ENCODE peak calls at places on chromosomes 2 and 18, in six cellular contexts. One of them, this sample, is unnamed. For H3K9me3 and H3K27me3, the result is how much of the 10 kb centered on the place peaks cover.

GRCh38 chr18:44943201-44943881 is 262.7 kb downstream of the SETBP1 start:
- DNase-seq in IMR-90: no peak
- DNase-seq in cardiac muscle cell: no peak
- DNase-seq in ovary: no peak
- DNase-seq in CD8-positive, alpha-beta memory T cell: no peak
- DNase-seq in SJCRH30: peak
- DNase-seq in this sample: no peak

GRCh38 chr18:28147674-28148171 is 29.2 kb downstream of the CDH2 start:
- DNase-seq in CD8-positive, alpha-beta memory T cell: no peak
- DNase-seq in SJCRH30: peak
- DNase-seq in ovary: no peak
- DNase-seq in IMR-90: peak
- DNase-seq in cardiac muscle cell: no peak
- DNase-seq in this sample: no peak

GRCh38 chr2:238866656-238867277 is 18.9 kb downstream of the TWIST2 start:
- DNase-seq in cardiac muscle cell: no peak
- DNase-seq in CD8-positive, alpha-beta memory T cell: no peak
- DNase-seq in ovary: no peak
- DNase-seq in IMR-90: no peak
- DNase-seq in SJCRH30: peak
- DNase-seq in this sample: no peak

GRCh38 chr2:139805378-139805777 is 1025.2 kb upstream of the NXPH2 start:
- DNase-seq in SJCRH30: peak
- DNase-seq in CD8-positive, alpha-beta memory T cell: no peak
- DNase-seq in ovary: no peak
- DNase-seq in cardiac muscle cell: no peak
- DNase-seq in IMR-90: no peak
- DNase-seq in this sample: no peak

GRCh38 chr18:45212186-45213039 is 402.9 kb upstream of the SLC14A2 start:
- DNase-seq in cardiac muscle cell: peak
- DNase-seq in CD8-positive, alpha-beta memory T cell: peak
- DNase-seq in SJCRH30: peak
- DNase-seq in ovary: peak
- DNase-seq in IMR-90: peak
- DNase-seq in this sample: peak

GRCh38 chr2:222982010-222982908 is 69.7 kb upstream of the KCNE4 start:
- DNase-seq in CD8-positive, alpha-beta memory T cell: no peak
- DNase-seq in ovary: peak
- DNase-seq in cardiac muscle cell: peak
- DNase-seq in SJCRH30: no peak
- DNase-seq in IMR-90: peak
- DNase-seq in this sample: no peak

GRCh38 chr2:50116096-50116495 is 915.8 kb downstream of the NRXN1 start:
- DNase-seq in cardiac muscle cell: no peak
- DNase-seq in CD8-positive, alpha-beta memory T cell: no peak
- DNase-seq in IMR-90: no peak
- DNase-seq in ovary: no peak
- DNase-seq in SJCRH30: no peak
- DNase-seq in this sample: no peak

GRCh38 chr18:60905699-60906098 is 427.5 kb upstream of the CDH20 start:
- DNase-seq in ovary: no peak
- DNase-seq in CD8-positive, alpha-beta memory T cell: no peak
- DNase-seq in cardiac muscle cell: no peak
- DNase-seq in IMR-90: no peak
- DNase-seq in SJCRH30: no peak
- DNase-seq in this sample: no peak

GRCh38 chr18:48829443-48830149 is 121.2 kb downstream of the SMAD7 start:
- DNase-seq in IMR-90: no peak
- DNase-seq in cardiac muscle cell: peak
- DNase-seq in ovary: peak
- DNase-seq in SJCRH30: no peak
- DNase-seq in CD8-positive, alpha-beta memory T cell: no peak
- DNase-seq in this sample: no peak

GRCh38 chr18:49059028-49059670 is 108.4 kb upstream of the SMAD7 start:
- DNase-seq in CD8-positive, alpha-beta memory T cell: no peak
- DNase-seq in ovary: no peak
- DNase-seq in SJCRH30: no peak
- DNase-seq in cardiac muscle cell: no peak
- DNase-seq in IMR-90: peak
- DNase-seq in this sample: no peak

GRCh38 chr2:88967844-88968243 is 276.4 kb downstream of the RPIA start:
- DNase-seq in IMR-90: no peak
- DNase-seq in ovary: no peak
- DNase-seq in cardiac muscle cell: peak
- DNase-seq in CD8-positive, alpha-beta memory T cell: no peak
- DNase-seq in SJCRH30: peak
- DNase-seq in this sample: no peak

GRCh38 chr2:77087987-77088414 is 434.2 kb downstream of the LRRTM4 start:
- DNase-seq in SJCRH30: no peak
- DNase-seq in cardiac muscle cell: no peak
- DNase-seq in CD8-positive, alpha-beta memory T cell: no peak
- DNase-seq in IMR-90: no peak
- DNase-seq in ovary: no peak
- DNase-seq in this sample: no peak

GRCh38 chr2:234991793-234992192 is 40.0 kb downstream of the SH3BP4 start:
- DNase-seq in CD8-positive, alpha-beta memory T cell: no peak
- DNase-seq in IMR-90: no peak
- DNase-seq in SJCRH30: no peak
- DNase-seq in ovary: no peak
- DNase-seq in cardiac muscle cell: peak
- DNase-seq in this sample: no peak

GRCh38 chr2:47082976-47083375 is 72.1 kb downstream of the STPG4 start:
- DNase-seq in SJCRH30: no peak
- DNase-seq in IMR-90: no peak
- DNase-seq in ovary: no peak
- DNase-seq in cardiac muscle cell: no peak
- DNase-seq in CD8-positive, alpha-beta memory T cell: no peak
- DNase-seq in this sample: no peak

GRCh38 chr2:158315000-158315399 is 141.6 kb downstream of the CCDC148 start:
- DNase-seq in IMR-90: no peak
- DNase-seq in cardiac muscle cell: no peak
- DNase-seq in ovary: no peak
- DNase-seq in SJCRH30: no peak
- DNase-seq in CD8-positive, alpha-beta memory T cell: no peak
- DNase-seq in this sample: no peak

GRCh38 chr2:241859017-241859435 is 332 bp upstream of the PDCD1 start:
- DNase-seq in CD8-positive, alpha-beta memory T cell: no peak
- DNase-seq in cardiac muscle cell: no peak
- DNase-seq in SJCRH30: no peak
- DNase-seq in ovary: no peak
- DNase-seq in IMR-90: no peak
- DNase-seq in this sample: peak

GRCh38 chr2:236972491-236973379 is 113.0 kb upstream of the COPS8 start:
- DNase-seq in CD8-positive, alpha-beta memory T cell: no peak
- DNase-seq in cardiac muscle cell: peak
- DNase-seq in IMR-90: peak
- DNase-seq in ovary: no peak
- DNase-seq in SJCRH30: peak
- DNase-seq in this sample: no peak

GRCh38 chr2:119486886-119487285 is 37.4 kb downstream of the SCTR start:
- DNase-seq in SJCRH30: no peak
- DNase-seq in IMR-90: peak
- DNase-seq in ovary: no peak
- DNase-seq in cardiac muscle cell: no peak
- DNase-seq in CD8-positive, alpha-beta memory T cell: no peak
- DNase-seq in this sample: no peak

GRCh38 chr2:233803994-233804393 is 25.9 kb downstream of the MROH2A start:
- DNase-seq in IMR-90: no peak
- DNase-seq in SJCRH30: no peak
- DNase-seq in cardiac muscle cell: no peak
- DNase-seq in ovary: no peak
- DNase-seq in CD8-positive, alpha-beta memory T cell: no peak
- DNase-seq in this sample: no peak

GRCh38 chr2:105143467-105144127 is 97.9 kb upstream of the GPR45 start:
- DNase-seq in IMR-90: no peak
- DNase-seq in cardiac muscle cell: peak
- DNase-seq in SJCRH30: no peak
- DNase-seq in ovary: peak
- DNase-seq in CD8-positive, alpha-beta memory T cell: no peak
- DNase-seq in this sample: no peak

GRCh38 chr2:121090088-121090715 is 194.8 kb downstream of the TFCP2L1 start:
- DNase-seq in CD8-positive, alpha-beta memory T cell: no peak
- DNase-seq in ovary: no peak
- DNase-seq in SJCRH30: peak
- DNase-seq in cardiac muscle cell: no peak
- DNase-seq in IMR-90: no peak
- DNase-seq in this sample: no peak

GRCh38 chr2:38377501-38378258 is 607 bp upstream of the ATL2 start:
- DNase-seq in CD8-positive, alpha-beta memory T cell: no peak
- DNase-seq in SJCRH30: peak
- DNase-seq in cardiac muscle cell: peak
- DNase-seq in IMR-90: peak
- DNase-seq in ovary: no peak
- DNase-seq in this sample: no peak

GRCh38 chr18:28063181-28063790 is 113.6 kb downstream of the CDH2 start:
- DNase-seq in SJCRH30: no peak
- DNase-seq in CD8-positive, alpha-beta memory T cell: no peak
- DNase-seq in IMR-90: peak
- DNase-seq in cardiac muscle cell: no peak
- DNase-seq in ovary: no peak
- DNase-seq in this sample: no peak

GRCh38 chr18:72762505-72763122 is 105.2 kb downstream of the NETO1 start:
- DNase-seq in SJCRH30: peak
- DNase-seq in IMR-90: peak
- DNase-seq in cardiac muscle cell: peak
- DNase-seq in ovary: no peak
- DNase-seq in CD8-positive, alpha-beta memory T cell: no peak
- DNase-seq in this sample: no peak

GRCh38 chr2:237336131-237336530 is 77.8 kb downstream of the COL6A3 start:
- DNase-seq in cardiac muscle cell: no peak
- DNase-seq in SJCRH30: no peak
- DNase-seq in ovary: no peak
- DNase-seq in IMR-90: no peak
- DNase-seq in CD8-positive, alpha-beta memory T cell: no peak
- DNase-seq in this sample: no peak

GRCh38 chr2:12733846-12734245 is 17.1 kb downstream of the TRIB2 start:
- DNase-seq in ovary: no peak
- DNase-seq in CD8-positive, alpha-beta memory T cell: no peak
- DNase-seq in IMR-90: no peak
- DNase-seq in SJCRH30: no peak
- DNase-seq in cardiac muscle cell: no peak
- DNase-seq in this sample: no peak

GRCh38 chr2:117065912-117066311 is 748.6 kb upstream of the DDX18 start:
- DNase-seq in IMR-90: no peak
- DNase-seq in ovary: no peak
- DNase-seq in CD8-positive, alpha-beta memory T cell: no peak
- DNase-seq in cardiac muscle cell: no peak
- DNase-seq in SJCRH30: no peak
- DNase-seq in this sample: no peak

GRCh38 chr2:34423301-34423700 is 824.2 kb upstream of the FAM98A start:
- DNase-seq in CD8-positive, alpha-beta memory T cell: no peak
- DNase-seq in ovary: no peak
- DNase-seq in SJCRH30: peak
- DNase-seq in IMR-90: no peak
- DNase-seq in cardiac muscle cell: no peak
- DNase-seq in this sample: no peak

GRCh38 chr2:34419856-34420255 is 820.8 kb upstream of the FAM98A start:
- DNase-seq in SJCRH30: no peak
- DNase-seq in IMR-90: no peak
- DNase-seq in CD8-positive, alpha-beta memory T cell: no peak
- DNase-seq in cardiac muscle cell: no peak
- DNase-seq in ovary: no peak
- DNase-seq in this sample: no peak
- H3K9me3 ChIP-seq in SJCRH30: under half
- H3K9me3 ChIP-seq in IMR-90: under half
- H3K9me3 ChIP-seq in CD8-positive, alpha-beta memory T cell: under half
- H3K9me3 ChIP-seq in cardiac muscle cell: under half
- H3K9me3 ChIP-seq in ovary: under half
- H3K9me3 ChIP-seq in this sample: under half

DNA sequence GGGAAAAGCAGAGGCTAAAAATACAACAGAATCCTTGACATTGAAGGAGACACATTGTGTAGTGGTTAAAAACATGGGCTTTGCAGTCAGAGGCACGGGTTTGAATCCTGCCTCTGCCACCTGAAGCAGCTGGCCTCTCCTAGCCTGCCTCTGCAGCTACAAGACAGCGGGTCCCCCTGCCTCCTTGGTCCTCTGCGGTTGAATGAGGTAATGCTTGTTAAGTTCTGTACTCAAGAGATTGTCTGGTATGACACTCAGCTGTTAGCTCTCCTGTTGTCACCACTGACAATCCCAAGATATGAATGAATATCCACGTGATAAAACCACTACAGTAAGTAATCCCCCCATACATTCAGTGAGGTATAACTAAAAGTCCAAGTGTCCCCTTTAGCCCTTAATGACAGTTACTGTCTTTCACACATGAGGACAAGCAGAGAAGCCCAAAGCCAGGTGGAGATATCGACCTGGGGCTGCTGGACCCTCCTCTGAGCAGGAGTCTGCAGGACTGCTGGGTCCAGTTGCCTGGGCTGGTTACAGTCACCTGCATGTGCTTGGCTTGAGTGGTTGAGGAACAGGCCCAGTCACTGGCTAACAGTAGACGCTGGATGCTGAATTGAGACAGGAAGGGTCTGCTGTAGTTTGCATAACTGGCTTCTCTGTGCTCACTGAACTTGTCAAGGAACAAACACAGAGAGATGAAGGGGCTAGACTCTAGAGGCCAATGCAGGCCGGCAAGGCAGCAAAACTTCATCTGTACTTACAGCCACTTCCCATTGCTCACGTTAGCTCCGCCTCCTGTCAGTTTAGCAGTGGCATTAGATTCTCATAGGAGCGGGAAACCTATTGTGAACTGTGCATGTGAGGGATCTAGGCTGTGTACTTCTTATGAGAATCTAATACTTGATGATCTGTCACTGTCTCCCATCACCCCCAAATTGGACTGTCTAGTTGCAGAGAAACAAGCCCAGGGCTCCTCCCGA is 85.5 kb downstream of the TGFA start:
- DNase-seq in IMR-90: no peak
- DNase-seq in SJCRH30: peak
- DNase-seq in ovary: no peak
- DNase-seq in cardiac muscle cell: peak
- DNase-seq in CD8-positive, alpha-beta memory T cell: no peak
- DNase-seq in this sample: no peak
- H3K27me3 ChIP-seq in IMR-90: under half
- H3K27me3 ChIP-seq in SJCRH30: under half
- H3K27me3 ChIP-seq in ovary: under half
- H3K27me3 ChIP-seq in cardiac muscle cell: under half
- H3K27me3 ChIP-seq in CD8-positive, alpha-beta memory T cell: under half
- H3K27me3 ChIP-seq in this sample: under half

GRCh38 chr2:8003462-8004075 is 678.3 kb upstream of the ID2 start:
- DNase-seq in cardiac muscle cell: peak
- DNase-seq in IMR-90: peak
- DNase-seq in ovary: peak
- DNase-seq in SJCRH30: no peak
- DNase-seq in CD8-positive, alpha-beta memory T cell: no peak
- DNase-seq in this sample: no peak
- H3K4me3 ChIP-seq in cardiac muscle cell: no peak
- H3K4me3 ChIP-seq in IMR-90: no peak
- H3K4me3 ChIP-seq in ovary: peak
- H3K4me3 ChIP-seq in SJCRH30: no peak
- H3K4me3 ChIP-seq in CD8-positive, alpha-beta memory T cell: no peak
- H3K4me3 ChIP-seq in this sample: no peak

DNA sequence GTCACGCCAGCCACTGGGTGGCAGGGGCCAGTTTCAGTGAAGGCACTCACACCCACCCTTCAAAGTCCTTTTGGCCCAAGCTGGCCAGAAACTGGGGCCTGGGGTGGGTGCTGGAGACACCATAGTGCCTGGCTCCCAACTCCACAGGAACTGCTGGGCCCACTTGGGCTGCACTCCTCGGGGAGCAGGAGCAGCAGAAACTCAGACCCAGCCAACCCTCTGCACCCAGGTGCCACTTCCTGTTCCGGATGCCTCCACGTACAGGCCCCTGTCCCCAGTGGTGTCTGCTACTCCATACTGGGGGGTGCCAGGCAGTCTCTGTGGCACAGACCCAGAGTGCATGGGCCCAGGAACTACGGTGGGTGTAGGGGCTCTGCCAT is 42.5 kb upstream of the ZNF519 start:
- DNase-seq in cardiac muscle cell: no peak
- DNase-seq in SJCRH30: no peak
- DNase-seq in CD8-positive, alpha-beta memory T cell: no peak
- DNase-seq in IMR-90: no peak
- DNase-seq in ovary: no peak
- DNase-seq in this sample: no peak
- H3K9me3 ChIP-seq in cardiac muscle cell: under half
- H3K9me3 ChIP-seq in SJCRH30: under half
- H3K9me3 ChIP-seq in CD8-positive, alpha-beta memory T cell: under half
- H3K9me3 ChIP-seq in IMR-90: under half
- H3K9me3 ChIP-seq in ovary: under half
- H3K9me3 ChIP-seq in this sample: under half